ENCODE peak calls at places on chromosomes 6 and 20, in six cellular contexts. S, R, J, T, C and O are unnamed samples.

GRCh38 chr6:43120938-43121913 is 45.1 kb downstream of the PTK7 start:
- DNase-seq in S (peak; percentile 96), R (no peak), J (peak; percentile 48), T (no peak), C (peak; percentile 85), O (peak; percentile 93)

GRCh38 chr6:26536571-26537159 is 1.5 kb upstream of the HMGN4 start:
- DNase-seq in S (peak; percentile 73), R (peak; percentile 75), J (no peak), T (peak; percentile 88), C (peak; percentile 34), O (peak; percentile 49)

GRCh38 chr6:35491558-35492541 is 5.0 kb downstream of the TEAD3 start:
- DNase-seq in S (no peak), R (no peak), J (no peak), T (no peak), C (no peak), O (no peak)

GRCh38 chr6:108621117-108621516 is 60.4 kb downstream of the FOXO3 start:
- DNase-seq in S (peak; percentile 79), R (no peak), J (no peak), T (no peak), C (peak; percentile 79), O (peak; percentile 82)

GRCh38 chr20:36045373-36045714 is 77.0 kb downstream of the CNBD2 start:
- DNase-seq in S (no peak), R (no peak), J (no peak), T (no peak), C (no peak), O (no peak)

GRCh38 chr6:105676837-105677236 is 274.0 kb upstream of the PREP start:
- DNase-seq in S (no peak), R (no peak), J (no peak), T (no peak), C (no peak), O (no peak)

GRCh38 chr20:13736792-13737191 is 47.9 kb downstream of the ESF1 start:
- DNase-seq in S (peak; percentile 68), R (no peak), J (no peak), T (no peak), C (no peak), O (no peak)

GRCh38 chr6:166760288-166760687 is 133.2 kb upstream of the RPS6KA2 start:
- DNase-seq in S (no peak), R (peak; percentile 66), J (no peak), T (peak; percentile 89), C (no peak), O (no peak)

GRCh38 chr6:25960689-25961088 is 1.9 kb upstream of the TRIM38 start:
- DNase-seq in S (no peak), R (no peak), J (no peak), T (no peak), C (no peak), O (no peak)